ENCODE peak calls at places on chromosomes 5 and 9, in ten cellular contexts. Z is fibroblast of the conjunctiva; F is CD4-positive, CD25-positive, alpha-beta regulatory T cell; S is iPS-NIHi11; Q is activated T-cell treated with anti-CD3 and anti-CD28 coated beads for 1 hour; A is NAMALWA; K is lung microvascular endothelial cell; E is NCI-H2107; D is kidney glomerular epithelial cell; J is H7. B is an unnamed sample.

GRCh38 chr5:102811962-102812361 is 56.9 kb downstream of the PAM start:
- DNase-seq in Z (no peak), F (no peak), S (no peak), Q (no peak), A (no peak), K (peak; percentile 79), E (no peak), D (peak; percentile 39), J (no peak), B (no peak)

GRCh38 chr5:31036407-31036806 is 157.1 kb upstream of the CDH6 start:
- DNase-seq in Z (no peak), F (no peak), S (no peak), Q (no peak), A (no peak), K (no peak), E (no peak), D (peak; percentile 13), J (no peak), B (no peak)

GRCh38 chr5:94802450-94802849 is 184.0 kb downstream of the SLF1 start:
- DNase-seq in Z (no peak), F (no peak), S (peak; percentile 40), Q (no peak), A (peak; percentile 18), K (peak; percentile 12), E (no peak), D (no peak), J (peak; percentile 35), B (no peak)

GRCh38 chr5:25713259-25713658 is 1068.5 kb upstream of the CDH10 start:
- DNase-seq in Z (no peak), F (no peak), S (peak; percentile 5), Q (no peak), A (peak; percentile 42), K (no peak), E (peak; percentile 5), D (no peak), J (peak; percentile 5), B (no peak)

GRCh38 chr9:26271495-26272122 is 593.4 kb upstream of the TUSC1 start:
- DNase-seq in Z (no peak), F (no peak), S (no peak), Q (no peak), A (no peak), K (no peak), E (no peak), D (no peak), J (no peak), B (no peak)

GRCh38 chr5:122726990-122727616 is 47.8 kb upstream of the SNX2 start:
- DNase-seq in Z (peak; percentile 50), F (no peak), S (no peak), Q (no peak), A (no peak), K (peak; percentile 83), E (no peak), D (peak; percentile 14), J (no peak), B (peak; percentile 27)

GRCh38 chr9:137682431-137682991 is 63.7 kb downstream of the EHMT1 start:
- DNase-seq in Z (no peak), F (no peak), S (no peak), Q (no peak), A (no peak), K (no peak), E (peak; percentile 33), D (no peak), J (peak; percentile 60), B (no peak)

GRCh38 chr5:90528704-90529233 is 615 bp downstream of the LYSMD3 start:
- DNase-seq in Z (no peak), F (peak; percentile 35), S (peak; percentile 14), Q (no peak), A (peak; percentile 38), K (peak; percentile 29), E (no peak), D (no peak), J (peak; percentile 16), B (peak; percentile 34)

GRCh38 chr9:95461448-95462381 is 55.1 kb downstream of the PTCH1 start:
- DNase-seq in Z (no peak), F (no peak), S (no peak), Q (no peak), A (no peak), K (no peak), E (no peak), D (no peak), J (no peak), B (peak; percentile 33)

GRCh38 chr5:150082364-150082763 is 4.0 kb downstream of the CSF1R start:
- DNase-seq in Z (no peak), F (no peak), S (peak; percentile 8), Q (no peak), A (no peak), K (peak; percentile 1), E (no peak), D (no peak), J (peak; percentile 38), B (peak; percentile 45)

GRCh38 chr5:177399903-177400868 is at the start of gene PFN3:
- DNase-seq in Z (no peak), F (no peak), S (peak; percentile 63), Q (no peak), A (no peak), K (no peak), E (no peak), D (no peak), J (peak; percentile 73), B (no peak)

GRCh38 chr5:128711216-128711615 is 173.2 kb upstream of the FBN2 start:
- DNase-seq in Z (no peak), F (no peak), S (no peak), Q (no peak), A (no peak), K (no peak), E (no peak), D (no peak), J (no peak), B (no peak)

GRCh38 chr5:33692983-33693382 is 198.8 kb downstream of the ADAMTS12 start:
- DNase-seq in Z (no peak), F (no peak), S (no peak), Q (no peak), A (no peak), K (no peak), E (no peak), D (no peak), J (no peak), B (no peak)